ENCODE peak calls at places on chromosome 13, in four cellular contexts. W is small intestine, V is choroid plexus epithelial cell, Y is GM10248. D is an unnamed sample.

GRCh38 chr13:112062619-112063308 is 4.2 kb upstream of the SOX1 start:
- DNase-seq in W (no peak), V (no peak), Y (no peak), D (no peak)

GRCh38 chr13:99190147-99190985 is 10.3 kb upstream of the UBAC2 start:
- DNase-seq in W (no peak), V (no peak), Y (no peak), D (no peak)

GRCh38 chr13:38582133-38582532 is 104.7 kb upstream of the FREM2 start:
- DNase-seq in W (peak), V (peak), Y (peak), D (peak)

GRCh38 chr13:72186730-72187422 is 319.9 kb upstream of the DACH1 start:
- DNase-seq in W (no peak), V (no peak), Y (no peak), D (no peak)

GRCh38 chr13:52850396-52851152 is 2.1 kb upstream of the PCDH8 start:
- DNase-seq in W (peak), V (peak), Y (peak), D (peak)

GRCh38 chr13:112928958-112929777 is 39.8 kb upstream of the MCF2L start:
- DNase-seq in W (peak), V (peak), Y (no peak), D (peak)

GRCh38 chr13:19634129-19634740 is 776 bp downstream of the MPHOSPH8 start:
- DNase-seq in W (peak), V (peak), Y (no peak), D (peak)

GRCh38 chr13:109706015-109706715 is 80.2 kb downstream of the IRS2 start:
- DNase-seq in W (no peak), V (no peak), Y (no peak), D (no peak)

GRCh38 chr13:109684836-109685602 is 101.4 kb downstream of the IRS2 start:
- DNase-seq in W (peak), V (peak), Y (no peak), D (peak)

GRCh38 chr13:52999093-52999696 is 29.4 kb upstream of the OLFM4 start:
- DNase-seq in W (peak), V (no peak), Y (no peak), D (no peak)

GRCh38 chr13:107743983-107744382 is 471.4 kb downstream of the LIG4 start:
- DNase-seq in W (no peak), V (peak), Y (no peak), D (no peak)

GRCh38 chr13:88979465-88980180 is 1308.5 kb downstream of the SLITRK5 start:
- DNase-seq in W (no peak), V (peak), Y (no peak), D (no peak)

GRCh38 chr13:45695198-45695730 is 6.9 kb upstream of the CBY2 start:
- DNase-seq in W (no peak), V (no peak), Y (no peak), D (no peak)

GRCh38 chr13:110610955-110611595 is 4.3 kb upstream of the NAXD start:
- DNase-seq in W (peak), V (no peak), Y (peak), D (no peak)

GRCh38 chr13:107271226-107271625 is 703.3 kb upstream of the ARGLU1 start:
- DNase-seq in W (no peak), V (peak), Y (no peak), D (no peak)

GRCh38 chr13:40192516-40193257 is 473.8 kb downstream of the FOXO1 start:
- DNase-seq in W (no peak), V (no peak), Y (no peak), D (peak)

GRCh38 chr13:98173431-98173921 is 3.6 kb downstream of the RNF113B start:
- DNase-seq in W (no peak), V (peak), Y (no peak), D (peak)

GRCh38 chr13:39512687-39513086 is 90.3 kb downstream of the LHFPL6 start:
- DNase-seq in W (no peak), V (no peak), Y (no peak), D (no peak)

GRCh38 chr13:94233831-94234230 is 245.7 kb downstream of the DCT start:
- DNase-seq in W (no peak), V (peak), Y (no peak), D (peak)

GRCh38 chr13:41137241-41137640 is 4.6 kb upstream of the KBTBD6 start:
- DNase-seq in W (no peak), V (no peak), Y (no peak), D (no peak)

GRCh38 chr13:71359641-71360040 is 507.4 kb downstream of the DACH1 start:
- DNase-seq in W (no peak), V (peak), Y (no peak), D (no peak)